ENCODE peak calls at places on chromosomes 4 and X, in five cellular contexts. One of them, this sample, is unnamed.

GRCh38 chrX:110210417-110211139 is 107.3 kb downstream of the AMMECR1 start:
- DNase-seq in RKO: no peak
- DNase-seq in NCI-H2081 treated with DMSO at 0.1 percent for 48 hours: peak; percentile 56
- DNase-seq in stimulated activated CD4-positive, alpha-beta T cell treated with anti-CD3 and anti-CD28 coated beads, Interleukin-12 subunit alpha, Interleukin-12 subunit beta, amount 100 ng/mL, for 48 hours: no peak
- DNase-seq in cardiac septum: no peak
- DNase-seq in this sample: no peak

GRCh38 chrX:41909068-41909467 is 14.3 kb downstream of the CASK start:
- DNase-seq in NCI-H2081 treated with DMSO at 0.1 percent for 48 hours: no peak
- DNase-seq in RKO: no peak
- DNase-seq in stimulated activated CD4-positive, alpha-beta T cell treated with anti-CD3 and anti-CD28 coated beads, Interleukin-12 subunit alpha, Interleukin-12 subunit beta, amount 100 ng/mL, for 48 hours: no peak
- DNase-seq in cardiac septum: no peak
- DNase-seq in this sample: no peak

GRCh38 chrX:103774070-103774642 is 2.5 kb upstream of the PLP1 start:
- DNase-seq in cardiac septum: no peak
- DNase-seq in stimulated activated CD4-positive, alpha-beta T cell treated with anti-CD3 and anti-CD28 coated beads, Interleukin-12 subunit alpha, Interleukin-12 subunit beta, amount 100 ng/mL, for 48 hours: no peak
- DNase-seq in NCI-H2081 treated with DMSO at 0.1 percent for 48 hours: no peak
- DNase-seq in RKO: peak; percentile 16
- DNase-seq in this sample: no peak

GRCh38 chrX:24023972-24024664 is 2.9 kb downstream of the KLHL15 start:
- DNase-seq in RKO: peak; percentile 35
- DNase-seq in stimulated activated CD4-positive, alpha-beta T cell treated with anti-CD3 and anti-CD28 coated beads, Interleukin-12 subunit alpha, Interleukin-12 subunit beta, amount 100 ng/mL, for 48 hours: no peak
- DNase-seq in NCI-H2081 treated with DMSO at 0.1 percent for 48 hours: no peak
- DNase-seq in cardiac septum: no peak
- DNase-seq in this sample: no peak

GRCh38 chr4:1405636-1406415 is 416 bp downstream of the NKX1-1 start:
- DNase-seq in NCI-H2081 treated with DMSO at 0.1 percent for 48 hours: no peak
- DNase-seq in stimulated activated CD4-positive, alpha-beta T cell treated with anti-CD3 and anti-CD28 coated beads, Interleukin-12 subunit alpha, Interleukin-12 subunit beta, amount 100 ng/mL, for 48 hours: no peak
- DNase-seq in cardiac septum: peak; percentile 57
- DNase-seq in RKO: no peak
- DNase-seq in this sample: no peak

GRCh38 chrX:88613338-88613737 is 133.7 kb upstream of the CPXCR1 start:
- DNase-seq in stimulated activated CD4-positive, alpha-beta T cell treated with anti-CD3 and anti-CD28 coated beads, Interleukin-12 subunit alpha, Interleukin-12 subunit beta, amount 100 ng/mL, for 48 hours: no peak
- DNase-seq in RKO: peak; percentile 61
- DNase-seq in cardiac septum: no peak
- DNase-seq in NCI-H2081 treated with DMSO at 0.1 percent for 48 hours: peak; percentile 5
- DNase-seq in this sample: no peak

GRCh38 chr4:66943117-66943516 is 602.2 kb downstream of the CENPC start:
- DNase-seq in NCI-H2081 treated with DMSO at 0.1 percent for 48 hours: no peak
- DNase-seq in cardiac septum: no peak
- DNase-seq in stimulated activated CD4-positive, alpha-beta T cell treated with anti-CD3 and anti-CD28 coated beads, Interleukin-12 subunit alpha, Interleukin-12 subunit beta, amount 100 ng/mL, for 48 hours: no peak
- DNase-seq in RKO: no peak
- DNase-seq in this sample: no peak

GRCh38 chr4:22873899-22874298 is 181.2 kb downstream of the GBA3 start:
- DNase-seq in RKO: no peak
- DNase-seq in cardiac septum: no peak
- DNase-seq in NCI-H2081 treated with DMSO at 0.1 percent for 48 hours: no peak
- DNase-seq in stimulated activated CD4-positive, alpha-beta T cell treated with anti-CD3 and anti-CD28 coated beads, Interleukin-12 subunit alpha, Interleukin-12 subunit beta, amount 100 ng/mL, for 48 hours: no peak
- DNase-seq in this sample: no peak

GRCh38 chrX:76827672-76828071 is 400.2 kb downstream of the MAGEE1 start:
- DNase-seq in stimulated activated CD4-positive, alpha-beta T cell treated with anti-CD3 and anti-CD28 coated beads, Interleukin-12 subunit alpha, Interleukin-12 subunit beta, amount 100 ng/mL, for 48 hours: no peak
- DNase-seq in NCI-H2081 treated with DMSO at 0.1 percent for 48 hours: no peak
- DNase-seq in RKO: no peak
- DNase-seq in cardiac septum: no peak
- DNase-seq in this sample: no peak

GRCh38 chr4:152606800-152607577 is 71.1 kb upstream of the FBXW7 start:
- DNase-seq in RKO: no peak
- DNase-seq in NCI-H2081 treated with DMSO at 0.1 percent for 48 hours: no peak
- DNase-seq in stimulated activated CD4-positive, alpha-beta T cell treated with anti-CD3 and anti-CD28 coated beads, Interleukin-12 subunit alpha, Interleukin-12 subunit beta, amount 100 ng/mL, for 48 hours: no peak
- DNase-seq in cardiac septum: no peak
- DNase-seq in this sample: no peak

This sample was measured in HL-60.